ENCODE peak calls at places on chromosomes 16 and 17, in four cellular contexts. Q is tibial artery, J is colonic mucosa, U is kidney epithelial cell. L is an unnamed sample.

GRCh38 chr16:77785365-77785764 is 3.0 kb upstream of the VAT1L start:
- DNase-seq in Q (no peak), U (no peak), J (no peak), L (no peak)

GRCh38 chr17:40938981-40939380 is 1.5 kb upstream of the KRT23 start:
- DNase-seq in U (no peak), J (no peak), Q (no peak), L (no peak)

GRCh38 chr16:3119286-3119685 is 6.9 kb downstream of the ZNF205 start:
- DNase-seq in U (no peak), Q (no peak), J (no peak), L (no peak)

GRCh38 chr17:80695979-80696378 is 151.3 kb downstream of the RPTOR start:
- DNase-seq in Q (no peak), J (no peak), U (no peak), L (no peak)

GRCh38 chr16:89471225-89471624 is 19.1 kb downstream of the ANKRD11 start:
- DNase-seq in U (peak; percentile 48), Q (no peak), J (no peak), L (peak; percentile 46)

GRCh38 chr17:57538730-57539456 is 206.2 kb downstream of the CCDC182 start:
- DNase-seq in J (no peak), U (no peak), Q (no peak), L (no peak)

GRCh38 chr16:49757744-49758069 is 98.2 kb downstream of the ZNF423 start:
- DNase-seq in Q (no peak), J (no peak), U (no peak), L (no peak)

GRCh38 chr16:72848759-72849664 is 198.9 kb downstream of the ZFHX3 start:
- DNase-seq in Q (peak; percentile 98), U (peak; percentile 67), J (peak; percentile 81), L (peak; percentile 50)

GRCh38 chr17:32513579-32513978 is 26.8 kb downstream of the CDK5R1 start:
- DNase-seq in U (no peak), Q (peak; percentile 7), J (no peak), L (no peak)

GRCh38 chr17:82333279-82334171 is at the start of gene SECTM1:
- DNase-seq in U (no peak), Q (peak; percentile 80), J (peak; percentile 68), L (no peak)

GRCh38 chr16:51531271-51531670 is 380.2 kb upstream of the SALL1 start:
- DNase-seq in J (no peak), U (no peak), Q (no peak), L (no peak)

GRCh38 chr17:20174588-20175265 is 165.6 kb downstream of the SPECC1 start:
- DNase-seq in Q (no peak), J (no peak), U (peak; percentile 60), L (no peak)

GRCh38 chr16:86874141-86874540 is 295.8 kb downstream of the FOXL1 start:
- DNase-seq in Q (no peak), J (no peak), U (no peak), L (no peak)

GRCh38 chr17:16322636-16323035 is 30.6 kb downstream of the CENPV start:
- DNase-seq in U (no peak), Q (no peak), J (no peak), L (peak; percentile 70)

GRCh38 chr16:58885528-58886170 is 151.5 kb upstream of the GOT2 start:
- DNase-seq in J (no peak), Q (no peak), U (peak; percentile 18), L (no peak)

GRCh38 chr16:80554037-80554436 is 13.2 kb downstream of the DYNLRB2 start:
- DNase-seq in Q (no peak), J (no peak), U (no peak), L (no peak)

GRCh38 chr16:86063696-86064405 is 164.9 kb downstream of the IRF8 start:
- DNase-seq in J (no peak), Q (no peak), U (no peak), L (no peak)

GRCh38 chr17:34641368-34641767 is 62.0 kb downstream of the TMEM132E start:
- DNase-seq in Q (no peak), J (no peak), U (no peak), L (no peak)

GRCh38 chr16:22726868-22727267 is 87.1 kb upstream of the HS3ST2 start:
- DNase-seq in U (no peak), Q (no peak), J (no peak), L (no peak)

GRCh38 chr16:24116989-24117388 is 139.1 kb upstream of the CACNG3 start:
- DNase-seq in U (no peak), J (no peak), Q (no peak), L (no peak)

GRCh38 chr16:457732-458400 is 32.4 kb downstream of the RAB11FIP3 start:
- DNase-seq in Q (no peak), U (peak; percentile 18), J (no peak), L (no peak)

GRCh38 chr16:11635127-11635652 is 33.1 kb upstream of the SNN start:
- DNase-seq in Q (no peak), J (peak; percentile 75), U (no peak), L (no peak)

GRCh38 chr17:70110443-70110880 is 35.4 kb downstream of the KCNJ16 start:
- DNase-seq in J (no peak), Q (no peak), U (peak; percentile 53), L (no peak)

GRCh38 chr16:17921357-17921978 is 415.1 kb downstream of the NPIPA8 start:
- DNase-seq in J (peak; percentile 72), U (no peak), Q (no peak), L (no peak)

GRCh38 chr16:25097304-25097988 is 14.1 kb upstream of the LCMT1 start:
- DNase-seq in U (no peak), Q (no peak), J (no peak), L (no peak)

GRCh38 chr17:10117581-10118001 is 80.8 kb downstream of the GAS7 start:
- DNase-seq in Q (peak; percentile 69), J (no peak), U (no peak), L (no peak)

GRCh38 chr17:65109990-65110680 is 27.0 kb upstream of the RGS9 start:
- DNase-seq in U (no peak), J (no peak), Q (no peak), L (no peak)

GRCh38 chr17:12815642-12816141 is 26.4 kb downstream of the ARHGAP44 start:
- DNase-seq in Q (no peak), J (no peak), U (no peak), L (no peak)

GRCh38 chr17:8729421-8729820 is 15.2 kb downstream of the CCDC42 start:
- DNase-seq in U (no peak), J (no peak), Q (peak; percentile 16), L (no peak)

GRCh38 chr17:77890771-77891170 is 67.7 kb upstream of the TNRC6C start:
- DNase-seq in Q (no peak), J (no peak), U (no peak), L (no peak)

GRCh38 chr17:50133028-50133768 is 3.2 kb upstream of the SAMD14 start:
- DNase-seq in Q (peak; percentile 91), U (no peak), J (no peak), L (no peak)

GRCh38 chr17:29568331-29569244 is at the start of gene TP53I13:
- DNase-seq in Q (peak; percentile 92), J (peak; percentile 95), U (no peak), L (no peak)

DNA sequence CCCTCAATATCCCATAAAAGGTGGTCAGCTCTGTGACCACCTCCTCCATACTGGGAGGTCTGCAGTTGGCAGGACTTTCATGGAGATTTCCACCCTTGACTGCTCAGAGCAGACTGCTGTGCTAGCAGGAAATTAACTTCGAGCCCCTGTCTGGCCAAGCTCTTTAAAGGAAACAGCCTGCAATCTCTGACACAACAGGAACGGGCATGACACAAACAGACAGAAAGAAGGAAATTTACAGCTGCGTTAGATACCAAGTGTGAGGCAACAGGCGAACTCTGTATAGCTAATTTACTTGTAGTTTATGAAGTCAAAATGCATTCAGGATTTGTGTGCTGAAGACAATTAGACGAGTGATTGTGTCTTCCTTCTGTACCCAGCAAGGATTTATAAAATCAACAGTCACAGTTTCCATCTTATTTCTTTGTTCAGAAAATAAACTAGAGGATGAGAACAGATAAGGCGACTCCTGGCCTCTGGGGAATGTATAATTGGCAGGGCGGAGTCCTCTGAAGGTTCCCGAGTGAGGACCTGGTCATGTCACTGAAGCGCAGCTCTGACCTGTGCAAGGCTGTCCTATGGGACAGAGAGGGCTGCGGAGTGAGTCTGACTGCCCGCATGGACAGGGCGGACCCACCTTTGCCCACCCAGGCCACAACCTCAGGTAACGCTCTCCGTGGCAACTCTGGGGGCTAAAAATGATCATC is 16.1 kb downstream of the WIPI1 start:
- DNase-seq in J (no peak), Q (peak; percentile 40), U (no peak), L (no peak)
- H3K4me3 ChIP-seq in J (no peak overlapping the region), Q (no peak overlapping the region), U (no peak overlapping the region), L (no peak overlapping the region)

GRCh38 chr17:17739388-17740066 is 58.3 kb downstream of the RAI1 start:
- DNase-seq in J (peak; percentile 61), Q (no peak), U (no peak), L (no peak)
- H3K4me3 ChIP-seq in J (no peak overlapping the region), Q (no peak overlapping the region), U (no peak overlapping the region), L (no peak overlapping the region)

GRCh38 chr17:44360826-44361225 is 2.8 kb downstream of the FAM171A2 start:
- DNase-seq in U (no peak), J (no peak), Q (no peak), L (no peak)
- H3K4me3 ChIP-seq in U (no peak overlapping the region), J (no peak overlapping the region), Q (no peak overlapping the region), L (no peak overlapping the region)

GRCh38 chr16:29744541-29745101 is 1.2 kb downstream of the C16orf54 start:
- DNase-seq in J (no peak), U (no peak), Q (no peak), L (no peak)
- H3K4me3 ChIP-seq in J (peak overlapping the region; percentile 37), U (no peak overlapping the region), Q (no peak overlapping the region), L (no peak overlapping the region)

GRCh38 chr17:1607971-1608320 is 20.7 kb downstream of the SLC43A2 start:
- DNase-seq in Q (no peak), U (no peak), J (no peak), L (no peak)

GRCh38 chr17:1608676-1609075 is 20.0 kb downstream of the SLC43A2 start:
- DNase-seq in U (no peak), J (no peak), Q (no peak), L (no peak)

GRCh38 chr17:1606352-1606985 is 22.2 kb downstream of the SLC43A2 start:
- DNase-seq in Q (no peak), J (no peak), U (no peak), L (no peak)

GRCh38 chr17:1604831-1605528 is 23.7 kb downstream of the SLC43A2 start:
- DNase-seq in U (no peak), J (no peak), Q (no peak), L (no peak)

DNA sequence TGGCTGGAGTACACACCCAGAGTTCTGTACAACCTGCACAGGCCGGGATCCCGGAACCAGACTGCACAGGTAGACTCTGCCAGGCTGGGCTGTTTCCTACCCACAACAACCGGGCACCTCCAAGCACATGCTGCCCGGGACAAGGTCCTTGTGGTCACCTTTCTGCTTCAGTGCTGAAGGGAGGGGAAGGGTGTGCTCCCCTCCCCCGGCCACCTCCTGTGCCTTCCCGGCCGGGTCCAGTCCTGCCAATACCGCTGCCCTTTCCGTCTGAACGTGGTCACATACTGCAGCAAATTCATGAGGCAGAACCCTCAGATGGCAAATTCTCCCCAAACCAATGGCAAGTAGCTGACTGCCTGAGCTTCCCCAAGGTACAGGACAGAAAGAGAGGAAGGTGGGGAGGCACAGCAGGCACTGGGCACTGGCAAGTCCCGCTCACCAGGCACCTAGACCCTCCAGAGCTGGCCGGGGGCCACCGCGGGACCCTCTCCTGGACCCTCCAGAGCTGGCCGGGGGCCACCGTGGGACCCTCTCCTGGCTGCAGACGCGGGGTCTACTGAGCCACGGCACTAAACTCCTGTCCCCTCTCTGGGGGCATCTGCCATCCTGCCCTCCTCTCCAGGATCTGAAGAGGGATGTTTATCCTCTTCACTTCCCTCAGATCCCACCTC is 22.8 kb downstream of the SLC43A2 start:
- DNase-seq in J (no peak), U (no peak), Q (no peak), L (no peak)
- H3K4me3 ChIP-seq in J (no peak overlapping the region), U (no peak overlapping the region), Q (no peak overlapping the region), L (no peak overlapping the region)